ENCODE peak calls at places on chromosomes 3 and 15, in five cellular contexts. One of them, this sample, is unnamed. For H3K9me3, the result is how much of the 10 kb centered on the place peaks cover.

GRCh38 chr3:5505163-5505562 is 317.7 kb downstream of the EDEM1 start:
- DNase-seq in sigmoid colon: no peak
- DNase-seq in adrenal gland: no peak
- DNase-seq in MM.1S: no peak
- DNase-seq in testis: no peak
- DNase-seq in this sample: no peak

GRCh38 chr3:48747015-48747615 is 30.1 kb upstream of the IP6K2 start:
- DNase-seq in adrenal gland: no peak
- DNase-seq in MM.1S: no peak
- DNase-seq in sigmoid colon: no peak
- DNase-seq in testis: no peak
- DNase-seq in this sample: no peak

GRCh38 chr3:195403841-195404408 is 38.9 kb downstream of the ACAP2 start:
- DNase-seq in MM.1S: no peak
- DNase-seq in adrenal gland: no peak
- DNase-seq in testis: no peak
- DNase-seq in sigmoid colon: no peak
- DNase-seq in this sample: no peak

GRCh38 chr15:44719293-44719999 is 8.1 kb downstream of the B2M start:
- DNase-seq in MM.1S: peak
- DNase-seq in adrenal gland: no peak
- DNase-seq in testis: no peak
- DNase-seq in sigmoid colon: no peak
- DNase-seq in this sample: no peak

GRCh38 chr3:187536185-187536584 is 134.0 kb downstream of the SST start:
- DNase-seq in sigmoid colon: no peak
- DNase-seq in adrenal gland: no peak
- DNase-seq in testis: no peak
- DNase-seq in MM.1S: no peak
- DNase-seq in this sample: no peak

GRCh38 chr15:39833515-39833981 is 50.9 kb upstream of the FSIP1 start:
- DNase-seq in MM.1S: no peak
- DNase-seq in sigmoid colon: no peak
- DNase-seq in testis: no peak
- DNase-seq in adrenal gland: no peak
- DNase-seq in this sample: no peak

GRCh38 chr3:16151109-16151508 is 23.4 kb upstream of the GALNT15 start:
- DNase-seq in adrenal gland: peak
- DNase-seq in sigmoid colon: peak
- DNase-seq in testis: peak
- DNase-seq in MM.1S: peak
- DNase-seq in this sample: no peak

GRCh38 chr15:63288778-63289378 is 11.5 kb downstream of the APH1B start:
- DNase-seq in MM.1S: peak
- DNase-seq in testis: no peak
- DNase-seq in adrenal gland: no peak
- DNase-seq in sigmoid colon: no peak
- DNase-seq in this sample: no peak

GRCh38 chr3:41173926-41174702 is 25.2 kb upstream of the CTNNB1 start:
- DNase-seq in adrenal gland: no peak
- DNase-seq in MM.1S: no peak
- DNase-seq in testis: no peak
- DNase-seq in sigmoid colon: no peak
- DNase-seq in this sample: no peak

GRCh38 chr15:70033529-70034140 is 64.1 kb downstream of the TLE3 start:
- DNase-seq in testis: peak
- DNase-seq in MM.1S: no peak
- DNase-seq in adrenal gland: peak
- DNase-seq in sigmoid colon: peak
- DNase-seq in this sample: peak

GRCh38 chr3:159853506-159853864 is 135.2 kb upstream of the IL12A start:
- DNase-seq in sigmoid colon: no peak
- DNase-seq in adrenal gland: no peak
- DNase-seq in MM.1S: no peak
- DNase-seq in testis: no peak
- DNase-seq in this sample: no peak

GRCh38 chr3:159852256-159852655 is 136.4 kb upstream of the IL12A start:
- DNase-seq in MM.1S: no peak
- DNase-seq in adrenal gland: no peak
- DNase-seq in sigmoid colon: no peak
- DNase-seq in testis: no peak
- DNase-seq in this sample: no peak

GRCh38 chr3:159854500-159855124 is 134.0 kb upstream of the IL12A start:
- DNase-seq in testis: no peak
- DNase-seq in sigmoid colon: no peak
- DNase-seq in MM.1S: no peak
- DNase-seq in adrenal gland: no peak
- DNase-seq in this sample: no peak

GRCh38 chr3:159850481-159850880 is 138.2 kb upstream of the IL12A start:
- DNase-seq in MM.1S: no peak
- DNase-seq in adrenal gland: no peak
- DNase-seq in sigmoid colon: no peak
- DNase-seq in testis: no peak
- DNase-seq in this sample: no peak

GRCh38 chr3:159852821-159853505 is 135.7 kb upstream of the IL12A start:
- DNase-seq in testis: no peak
- DNase-seq in adrenal gland: no peak
- DNase-seq in sigmoid colon: peak
- DNase-seq in MM.1S: peak
- DNase-seq in this sample: peak
- H3K27ac ChIP-seq in testis: peak
- H3K27ac ChIP-seq in adrenal gland: no peak
- H3K27ac ChIP-seq in sigmoid colon: peak
- H3K27ac ChIP-seq in MM.1S: peak
- H3K27ac ChIP-seq in this sample: no peak

DNA sequence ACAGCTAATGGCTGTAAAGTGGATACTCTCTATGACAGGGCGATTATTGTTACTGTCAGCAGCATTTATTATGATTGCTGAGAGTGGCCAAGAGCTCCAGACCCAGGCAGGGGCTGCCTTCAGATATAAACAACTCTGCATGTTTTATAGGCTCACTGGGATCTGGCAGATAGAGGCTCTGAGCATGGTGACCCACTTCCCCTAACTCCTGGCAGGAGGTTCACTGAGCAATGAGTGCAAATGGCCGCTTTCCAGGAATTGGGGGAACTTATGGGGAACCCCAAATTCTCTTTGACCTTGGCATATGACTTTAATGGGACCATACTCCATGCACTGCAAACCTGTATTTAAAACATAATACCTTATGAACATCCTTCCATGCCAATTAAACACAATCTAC is 59.0 kb downstream of the SCN5A start:
- DNase-seq in MM.1S: no peak
- DNase-seq in testis: peak
- DNase-seq in sigmoid colon: no peak
- DNase-seq in adrenal gland: no peak
- DNase-seq in this sample: no peak
- H3K9me3 ChIP-seq in MM.1S: under half
- H3K9me3 ChIP-seq in testis: under half
- H3K9me3 ChIP-seq in sigmoid colon: under half
- H3K9me3 ChIP-seq in adrenal gland: under half
- H3K9me3 ChIP-seq in this sample: under half

DNA sequence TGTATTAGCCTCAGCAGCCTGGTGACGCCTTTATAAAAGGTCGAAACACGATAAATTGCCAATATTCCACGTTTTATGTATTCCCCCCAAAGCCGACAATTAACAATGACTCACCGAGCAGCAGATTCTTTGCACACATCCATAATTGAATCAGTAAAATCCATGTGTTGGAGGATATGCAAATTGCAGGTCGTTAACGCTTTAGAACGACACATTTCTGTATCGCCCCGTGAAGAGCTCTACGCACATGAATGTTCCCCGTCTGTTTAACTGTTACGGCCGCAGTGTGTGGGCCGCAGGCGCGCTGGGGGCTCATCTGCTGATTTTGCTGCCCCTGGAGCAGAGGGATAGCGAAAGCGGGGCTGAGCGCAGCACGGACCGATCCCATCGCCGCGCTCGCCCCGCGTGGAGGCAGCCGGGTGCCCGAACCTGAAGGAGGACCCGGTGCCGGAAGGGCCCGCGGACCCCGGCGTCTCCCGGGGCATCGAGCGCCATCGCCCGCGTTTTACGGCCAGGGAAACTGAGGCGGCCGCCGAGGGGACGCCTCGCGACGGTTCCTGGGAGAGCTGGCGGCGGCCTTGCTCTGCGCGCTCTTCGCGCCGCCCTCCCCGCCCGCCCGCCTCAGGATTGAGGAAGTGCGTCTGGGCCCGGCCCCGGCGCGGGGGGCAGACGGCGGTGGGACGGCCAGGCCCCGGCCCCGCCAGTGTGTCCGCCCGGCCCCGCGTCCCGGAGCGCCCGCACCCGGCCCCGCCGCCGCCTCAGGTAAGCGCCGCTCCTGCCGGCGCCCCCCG is at the start of gene LRRK1:
- DNase-seq in adrenal gland: peak
- DNase-seq in MM.1S: peak
- DNase-seq in testis: no peak
- DNase-seq in sigmoid colon: no peak
- DNase-seq in this sample: peak
- TF ChIP-seq CTCF in adrenal gland: no peak
- TF ChIP-seq CTCF in MM.1S: no peak
- TF ChIP-seq CTCF in testis: no peak
- TF ChIP-seq CTCF in sigmoid colon: no peak
- TF ChIP-seq CTCF in this sample: no peak

GRCh38 chr3:131328739-131329138 is 52.8 kb upstream of the NUDT16 start:
- DNase-seq in MM.1S: no peak
- DNase-seq in adrenal gland: no peak
- DNase-seq in testis: no peak
- DNase-seq in sigmoid colon: no peak
- DNase-seq in this sample: peak

GRCh38 chr3:131317667-131318066 is 63.9 kb upstream of the NUDT16 start:
- DNase-seq in MM.1S: no peak
- DNase-seq in sigmoid colon: no peak
- DNase-seq in testis: no peak
- DNase-seq in adrenal gland: no peak
- DNase-seq in this sample: no peak

GRCh38 chr3:131326307-131326706 is 55.3 kb upstream of the NUDT16 start:
- DNase-seq in testis: no peak
- DNase-seq in adrenal gland: no peak
- DNase-seq in MM.1S: no peak
- DNase-seq in sigmoid colon: no peak
- DNase-seq in this sample: no peak

DNA sequence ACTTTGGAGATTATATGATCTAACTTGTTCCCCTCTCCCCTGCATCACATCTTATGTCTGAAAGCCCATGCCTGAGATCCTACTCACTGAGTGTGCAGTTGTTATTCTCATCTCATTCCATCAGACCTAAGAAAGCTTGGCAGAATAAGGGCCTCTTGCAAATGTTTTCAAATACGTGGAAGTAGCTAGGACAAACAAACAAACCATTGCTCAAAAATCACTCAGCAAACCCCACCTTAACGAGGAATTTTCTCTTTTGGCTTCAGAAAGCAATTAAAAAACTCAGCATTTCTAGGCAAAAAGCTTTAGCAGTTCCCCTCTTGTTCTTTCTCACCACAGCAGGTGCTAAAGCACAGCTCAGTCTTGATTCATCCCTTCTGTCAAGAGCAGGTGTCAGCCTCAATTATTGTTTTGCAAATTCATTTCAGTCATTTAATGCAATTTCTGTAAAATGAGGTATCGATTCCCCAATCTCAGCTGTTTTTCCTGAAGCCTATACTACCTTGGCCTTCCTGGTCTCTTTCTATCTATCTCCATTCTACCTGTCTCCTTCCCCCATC is 58.5 kb upstream of the NUDT16 start:
- DNase-seq in testis: no peak
- DNase-seq in adrenal gland: no peak
- DNase-seq in MM.1S: no peak
- DNase-seq in sigmoid colon: no peak
- DNase-seq in this sample: no peak
- H3K27ac ChIP-seq in testis: no peak
- H3K27ac ChIP-seq in adrenal gland: no peak
- H3K27ac ChIP-seq in MM.1S: no peak
- H3K27ac ChIP-seq in sigmoid colon: no peak
- H3K27ac ChIP-seq in this sample: no peak

GRCh38 chr15:100256985-100257650 is 84.7 kb downstream of the ADAMTS17 start:
- DNase-seq in MM.1S: no peak
- DNase-seq in sigmoid colon: no peak
- DNase-seq in testis: no peak
- DNase-seq in adrenal gland: no peak
- DNase-seq in this sample: no peak
- H3K9me3 ChIP-seq in MM.1S: under half
- H3K9me3 ChIP-seq in sigmoid colon: under half
- H3K9me3 ChIP-seq in testis: under half
- H3K9me3 ChIP-seq in adrenal gland: under half
- H3K9me3 ChIP-seq in this sample: under half

This sample was measured in WERI-Rb-1.